ENCODE peak calls at places on chromosome 1, in eight cellular contexts. P is suprapubic skin; E is K562; W is CD8-positive, alpha-beta memory T cell; R is BE2C; V is adipocyte; J is pancreas; O is HAP-1. C is an unnamed sample. For H3K4me1, the result is how much of the 10 kb centered on the place peaks cover.

GRCh38 chr1:1573843-1574720 is 581 bp downstream of the SSU72 start:
- DNase-seq in O (peak), J (peak), V (peak), P (no peak), R (peak), W (peak), E (peak), C (peak)

GRCh38 chr1:26531651-26532131 is 2.1 kb downstream of the RPS6KA1 start:
- DNase-seq in R (no peak), P (no peak), W (no peak), O (no peak), E (no peak), V (no peak), J (peak), C (no peak)

GRCh38 chr1:226510453-226510852 is 38.1 kb upstream of the STUM start:
- DNase-seq in E (no peak), W (no peak), P (no peak), V (no peak), O (no peak), J (no peak), R (no peak), C (no peak)

GRCh38 chr1:230824571-230825060 is 43.7 kb downstream of the C1orf198 start:
- DNase-seq in V (peak), P (no peak), E (no peak), J (no peak), W (no peak), R (peak), O (no peak), C (no peak)

GRCh38 chr1:151458936-151459330 is 361 bp downstream of the POGZ start:
- DNase-seq in E (peak), O (peak), J (peak), R (peak), P (peak), V (peak), W (peak), C (peak)

GRCh38 chr1:46413596-46413985 is 19.5 kb downstream of the FAAH start:
- DNase-seq in V (no peak), O (peak), E (peak), W (peak), R (no peak), P (no peak), J (no peak), C (no peak)

GRCh38 chr1:112446411-112446810 is 50.4 kb downstream of the CTTNBP2NL start:
- DNase-seq in E (no peak), W (no peak), R (no peak), O (no peak), J (no peak), V (peak), P (no peak), C (no peak)

GRCh38 chr1:162772571-162773154 is 17.8 kb upstream of the HSD17B7 start:
- DNase-seq in V (peak), O (no peak), E (no peak), J (no peak), R (no peak), P (no peak), W (no peak), C (no peak)

GRCh38 chr1:38505950-38506349 is 353.6 kb downstream of the RRAGC start:
- DNase-seq in J (no peak), R (no peak), P (no peak), V (no peak), O (no peak), E (no peak), W (no peak), C (no peak)

GRCh38 chr1:160064164-160064563 is 5.8 kb downstream of the KCNJ10 start:
- DNase-seq in W (no peak), E (no peak), O (no peak), P (no peak), R (no peak), V (peak), J (no peak), C (no peak)

GRCh38 chr1:3312894-3313578 is 141.4 kb upstream of the ARHGEF16 start:
- DNase-seq in J (no peak), E (peak), W (no peak), O (peak), V (peak), P (peak), R (peak), C (peak)

GRCh38 chr1:183837062-183837461 is 32.1 kb downstream of the RGL1 start:
- DNase-seq in V (no peak), W (no peak), E (no peak), J (no peak), P (no peak), R (no peak), O (peak), C (no peak)

GRCh38 chr1:24018611-24019580 is 38.8 kb upstream of the SRSF10 start:
- DNase-seq in P (peak), J (peak), E (peak), R (peak), W (no peak), V (peak), O (peak), C (peak)

GRCh38 chr1:5917591-5918274 is 74.5 kb downstream of the NPHP4 start:
- DNase-seq in O (no peak), V (no peak), J (no peak), P (no peak), E (peak), R (peak), W (no peak), C (no peak)

GRCh38 chr1:29703596-29703995 is 467.3 kb downstream of the PTPRU start:
- DNase-seq in O (peak), R (peak), J (no peak), E (peak), V (peak), P (no peak), W (no peak), C (no peak)

GRCh38 chr1:18967066-18967690 is 10.7 kb upstream of the IFFO2 start:
- DNase-seq in E (no peak), O (no peak), W (no peak), V (no peak), J (no peak), P (peak), R (no peak), C (no peak)

GRCh38 chr1:225845633-225846259 is 35.8 kb downstream of the EPHX1 start:
- DNase-seq in O (peak), E (peak), R (peak), V (peak), W (no peak), J (peak), P (peak), C (peak)

GRCh38 chr1:159779403-159779851 is 1.3 kb upstream of the DUSP23 start:
- DNase-seq in O (no peak), P (no peak), E (no peak), W (no peak), V (peak), R (no peak), J (no peak), C (no peak)

GRCh38 chr1:98051065-98051675 is 130.3 kb upstream of the DPYD start:
- DNase-seq in V (peak), R (peak), P (peak), O (peak), J (peak), W (peak), E (peak), C (peak)

GRCh38 chr1:22729400-22729773 is 18.7 kb downstream of the EPHB2 start:
- DNase-seq in W (no peak), O (no peak), E (no peak), V (no peak), P (no peak), R (no peak), J (no peak), C (no peak)

GRCh38 chr1:67738401-67738800 is 53.4 kb downstream of the GADD45A start:
- DNase-seq in E (no peak), W (no peak), V (no peak), R (no peak), J (no peak), O (no peak), P (no peak), C (no peak)

GRCh38 chr1:113146242-113147072 is 73.5 kb downstream of the LRIG2 start:
- DNase-seq in P (no peak), J (no peak), E (peak), V (no peak), R (peak), W (no peak), O (no peak), C (no peak)

GRCh38 chr1:25879675-25880074 is 4.2 kb upstream of the PAQR7 start:
- DNase-seq in E (peak), V (no peak), O (no peak), J (no peak), W (no peak), P (no peak), R (no peak), C (no peak)

GRCh38 chr1:67214420-67215174 is 48.3 kb downstream of the IL23R start:
- DNase-seq in R (peak), P (no peak), V (peak), O (peak), W (peak), E (no peak), J (no peak), C (no peak)

GRCh38 chr1:93056214-93056613 is 22.9 kb upstream of the MTF2 start:
- DNase-seq in W (no peak), E (peak), R (no peak), J (no peak), P (no peak), O (peak), V (peak), C (no peak)

GRCh38 chr1:201877877-201878339 is 10.8 kb upstream of the SHISA4 start:
- DNase-seq in P (no peak), W (no peak), O (peak), V (peak), J (no peak), R (peak), E (peak), C (no peak)

GRCh38 chr1:59595774-59596173 is 219.0 kb upstream of the HOOK1 start:
- DNase-seq in O (peak), P (no peak), E (no peak), R (no peak), J (no peak), V (peak), W (no peak), C (no peak)

GRCh38 chr1:46757256-46757955 is 38.5 kb upstream of the EFCAB14 start:
- DNase-seq in V (peak), R (no peak), O (no peak), P (no peak), E (no peak), J (no peak), W (no peak), C (no peak)

GRCh38 chr1:109257682-109258421 is 8.5 kb downstream of the CELSR2 start:
- DNase-seq in W (no peak), J (no peak), P (no peak), O (no peak), V (no peak), E (no peak), R (no peak), C (peak)

GRCh38 chr1:97209381-97209780 is 487.8 kb downstream of the PTBP2 start:
- DNase-seq in O (no peak), W (no peak), R (no peak), P (no peak), E (no peak), J (no peak), V (no peak), C (no peak)

GRCh38 chr1:60913039-60913438 is 169.3 kb upstream of the NFIA start:
- DNase-seq in O (no peak), R (no peak), P (no peak), J (no peak), E (no peak), W (no peak), V (no peak), C (no peak)

GRCh38 chr1:186828612-186829542 is at the start of gene PLA2G4A:
- DNase-seq in W (no peak), J (no peak), E (no peak), O (peak), V (peak), P (no peak), R (no peak), C (peak)

GRCh38 chr1:206102292-206102936 is 14.8 kb downstream of the AVPR1B start:
- DNase-seq in W (no peak), J (no peak), E (no peak), R (no peak), O (no peak), P (no peak), V (no peak), C (no peak)
- H3K4me1 ChIP-seq in W (under half), J (under half), E (under half), R (under half), O (under half), P (under half), V (under half), C (under half)

DNA sequence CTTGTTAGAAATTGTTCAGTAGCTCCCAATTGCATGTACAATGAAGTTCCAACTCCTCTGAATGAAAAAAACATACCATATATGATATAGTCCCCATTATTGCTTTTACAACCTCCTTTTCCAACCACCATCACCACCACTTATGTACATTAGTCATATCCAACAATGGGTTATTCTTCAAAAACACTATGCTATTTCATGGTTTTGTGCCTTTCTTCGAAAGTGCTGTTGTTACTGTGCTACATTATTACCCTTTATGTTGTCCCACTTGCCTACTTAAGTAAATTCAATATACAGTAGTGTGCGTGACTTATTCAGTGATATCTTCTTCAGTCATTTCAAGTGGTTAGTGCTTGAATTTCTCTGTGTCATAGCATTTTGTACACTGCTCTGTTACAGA is 105.4 kb downstream of the ASH1L start:
- DNase-seq in O (no peak), J (no peak), V (no peak), R (no peak), P (no peak), E (no peak), W (no peak), C (no peak)
- H3K4me3 ChIP-seq in O (no peak), J (no peak), V (no peak), R (no peak), P (no peak), E (no peak), W (no peak), C (no peak)

GRCh38 chr1:91803847-91804545 is 82.0 kb downstream of the TGFBR3 start:
- DNase-seq in E (peak), J (no peak), V (no peak), P (no peak), W (peak), R (no peak), O (no peak), C (no peak)
- H3K4me1 ChIP-seq in E (under half), J (half or more), V (half or more), P (half or more), W (under half), R (under half), O (under half), C (under half)

GRCh38 chr1:157400766-157401165 is 151.5 kb downstream of the FCRL5 start:
- DNase-seq in W (no peak), P (no peak), V (no peak), O (no peak), E (no peak), R (no peak), J (no peak), C (no peak)

GRCh38 chr1:157404614-157405013 is 147.7 kb downstream of the FCRL5 start:
- DNase-seq in O (no peak), R (no peak), J (no peak), W (no peak), E (no peak), P (no peak), V (no peak), C (no peak)

GRCh38 chr1:157404063-157404501 is 148.2 kb downstream of the FCRL5 start:
- DNase-seq in R (no peak), P (no peak), E (no peak), J (no peak), O (no peak), W (no peak), V (peak), C (no peak)

GRCh38 chr1:157403608-157404007 is 148.7 kb downstream of the FCRL5 start:
- DNase-seq in J (no peak), P (no peak), W (no peak), O (no peak), R (no peak), E (no peak), V (no peak), C (no peak)

GRCh38 chr1:157403203-157403602 is 149.1 kb downstream of the FCRL5 start:
- DNase-seq in E (no peak), O (peak), V (no peak), P (no peak), W (no peak), J (no peak), R (no peak), C (no peak)
- H3K4me3 ChIP-seq in E (no peak), O (no peak), V (no peak), P (no peak), W (no peak), J (no peak), R (no peak), C (no peak)

GRCh38 chr1:165855010-165855838 is 27.8 kb downstream of the UCK2 start:
- DNase-seq in E (no peak), R (no peak), W (no peak), V (no peak), J (no peak), P (no peak), O (no peak), C (no peak)

GRCh38 chr1:165857046-165857801 is 29.8 kb downstream of the UCK2 start:
- DNase-seq in O (peak), R (peak), V (no peak), W (no peak), P (no peak), J (no peak), E (no peak), C (no peak)

GRCh38 chr1:165854101-165854845 is 26.9 kb downstream of the UCK2 start:
- DNase-seq in V (peak), W (no peak), J (no peak), P (no peak), R (peak), E (no peak), O (no peak), C (no peak)

GRCh38 chr1:165858364-165858823 is 31.0 kb downstream of the UCK2 start:
- DNase-seq in P (no peak), J (no peak), V (no peak), E (no peak), R (peak), O (no peak), W (no peak), C (no peak)

DNA sequence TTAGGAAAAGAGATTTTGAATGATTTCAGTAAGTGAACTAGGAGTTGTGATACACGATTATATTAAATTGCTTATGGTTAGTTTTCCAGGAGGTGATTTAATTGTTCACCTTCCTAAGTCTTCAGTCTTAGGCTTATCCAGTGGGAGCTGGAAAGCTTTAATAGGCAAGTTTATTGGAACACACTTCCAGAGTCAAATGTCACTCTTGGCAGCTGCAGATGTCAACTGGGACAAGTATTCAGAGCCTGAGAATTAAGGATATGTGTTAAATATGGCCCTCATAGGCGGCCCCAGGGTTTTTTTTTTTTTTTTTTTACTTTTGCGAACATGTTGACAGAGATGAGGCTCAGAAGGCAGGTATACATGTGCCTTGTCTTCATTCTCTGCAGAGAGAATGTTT is 29.2 kb downstream of the UCK2 start:
- DNase-seq in R (no peak), E (no peak), V (no peak), J (no peak), P (no peak), O (no peak), W (no peak), C (no peak)
- H3K4me1 ChIP-seq in R (under half), E (under half), V (under half), J (under half), P (under half), O (under half), W (under half), C (under half)